ENCODE peak calls at places on chromosomes 6 and 20, in ten cellular contexts. V is KBM-7; T is amniotic epithelial cell; M is neural crest cell; Z is stimulated activated naive B cell treated with anti-CD40 and anti-IgM and Interleukin-4, amounts not matched to agents 10 μg/mL and 1 μg/mL and 100 μg/mL, for 72 hours; R is kidney; O is effector CD4-positive, alpha-beta T cell; Q is EL; F is activated CD8-positive, alpha-beta memory T cell treated with anti-CD3 and anti-CD28 coated beads for 1 hour; S is NCI-H2171 treated with DMSO at 0.1 percent for 48 hours. C is an unnamed sample.

GRCh38 chr6:16148498-16148897 is 19.6 kb downstream of the MYLIP start:
- DNase-seq in V (no peak), T (no peak), M (no peak), Z (no peak), R (peak; percentile 82), O (no peak), Q (no peak), F (no peak), S (no peak), C (peak; percentile 78)

GRCh38 chr20:40442181-40442963 is 246.7 kb downstream of the MAFB start:
- DNase-seq in V (peak; percentile 1), T (no peak), M (no peak), Z (no peak), R (no peak), O (no peak), Q (no peak), F (no peak), S (no peak), C (peak; percentile 20)

GRCh38 chr6:133682506-133683290 is 206.2 kb upstream of the TCF21 start:
- DNase-seq in V (no peak), T (no peak), M (no peak), Z (no peak), R (no peak), O (no peak), Q (no peak), F (no peak), S (no peak), C (no peak)

GRCh38 chr20:57391439-57392129 is 388 bp downstream of the RBM38 start:
- DNase-seq in V (no peak), T (no peak), M (no peak), Z (no peak), R (peak; percentile 84), O (no peak), Q (no peak), F (no peak), S (peak; percentile 17), C (peak; percentile 64)

GRCh38 chr6:79526897-79527296 is 10.3 kb downstream of the LCA5 start:
- DNase-seq in V (no peak), T (no peak), M (no peak), Z (no peak), R (no peak), O (no peak), Q (no peak), F (no peak), S (no peak), C (peak; percentile 18)

GRCh38 chr20:38134427-38135281 is 30.4 kb downstream of the TGM2 start:
- DNase-seq in V (peak; percentile 50), T (peak; percentile 72), M (no peak), Z (no peak), R (peak; percentile 81), O (no peak), Q (peak; percentile 87), F (no peak), S (no peak), C (peak; percentile 9)

GRCh38 chr6:56594699-56595098 is 48.0 kb downstream of the DST start:
- DNase-seq in V (no peak), T (no peak), M (no peak), Z (no peak), R (no peak), O (no peak), Q (no peak), F (no peak), S (peak; percentile 6), C (peak; percentile 69)

GRCh38 chr20:49412254-49412653 is 70.2 kb downstream of the KCNB1 start:
- DNase-seq in V (no peak), T (no peak), M (no peak), Z (no peak), R (no peak), O (no peak), Q (no peak), F (no peak), S (no peak), C (no peak)

GRCh38 chr6:133396630-133397335 is 155.6 kb downstream of the EYA4 start:
- DNase-seq in V (no peak), T (no peak), M (no peak), Z (no peak), R (no peak), O (no peak), Q (no peak), F (no peak), S (no peak), C (no peak)

GRCh38 chr20:17556842-17557674 is 12.8 kb upstream of the DSTN start:
- DNase-seq in V (no peak), T (no peak), M (no peak), Z (no peak), R (peak; percentile 88), O (no peak), Q (peak; percentile 57), F (no peak), S (peak; percentile 92), C (peak; percentile 78)

GRCh38 chr6:144710207-144710606 is 425.1 kb downstream of the UTRN start:
- DNase-seq in V (no peak), T (peak; percentile 80), M (no peak), Z (no peak), R (no peak), O (no peak), Q (peak; percentile 94), F (no peak), S (no peak), C (peak; percentile 83)

GRCh38 chr20:11502051-11502450 is 415.6 kb upstream of the BTBD3 start:
- DNase-seq in V (no peak), T (peak; percentile 34), M (no peak), Z (no peak), R (no peak), O (no peak), Q (peak; percentile 10), F (no peak), S (no peak), C (no peak)

GRCh38 chr6:2732503-2733089 is 18.1 kb downstream of the MYLK4 start:
- DNase-seq in V (no peak), T (no peak), M (no peak), Z (no peak), R (no peak), O (no peak), Q (no peak), F (no peak), S (no peak), C (no peak)

GRCh38 chr20:36312724-36313441 is 6.7 kb downstream of the DLGAP4 start:
- DNase-seq in V (no peak), T (no peak), M (no peak), Z (no peak), R (no peak), O (no peak), Q (no peak), F (no peak), S (no peak), C (no peak)

GRCh38 chr20:59776626-59777320 is 156.7 kb downstream of the SYCP2 start:
- DNase-seq in V (no peak), T (no peak), M (no peak), Z (no peak), R (no peak), O (no peak), Q (no peak), F (no peak), S (no peak), C (no peak)

GRCh38 chr20:63316502-63316921 is 23.5 kb downstream of the COL20A1 start:
- DNase-seq in V (no peak), T (no peak), M (no peak), Z (no peak), R (peak; percentile 64), O (no peak), Q (no peak), F (no peak), S (no peak), C (no peak)

GRCh38 chr6:75349262-75349984 is 64.8 kb upstream of the TMEM30A start:
- DNase-seq in V (peak; percentile 34), T (peak; percentile 37), M (peak; percentile 40), Z (no peak), R (no peak), O (no peak), Q (peak; percentile 43), F (no peak), S (no peak), C (peak; percentile 85)

GRCh38 chr20:1946762-1947534 is 46.9 kb downstream of the PDYN start:
- DNase-seq in V (no peak), T (peak; percentile 75), M (peak; percentile 11), Z (no peak), R (no peak), O (no peak), Q (peak; percentile 16), F (no peak), S (peak; percentile 94), C (peak; percentile 88)

GRCh38 chr20:59775221-59776055 is 158.0 kb downstream of the SYCP2 start:
- DNase-seq in V (no peak), T (no peak), M (no peak), Z (no peak), R (no peak), O (no peak), Q (no peak), F (no peak), S (no peak), C (no peak)

GRCh38 chr20:36792422-36792821 is 18.9 kb upstream of the DSN1 start:
- DNase-seq in V (peak; percentile 29), T (peak; percentile 62), M (no peak), Z (peak; percentile 11), R (peak; percentile 87), O (no peak), Q (peak; percentile 73), F (no peak), S (peak; percentile 69), C (peak; percentile 32)

GRCh38 chr20:3068986-3069900 is 2.2 kb upstream of the OXT start:
- DNase-seq in V (no peak), T (peak; percentile 54), M (no peak), Z (no peak), R (peak; percentile 55), O (no peak), Q (peak; percentile 57), F (no peak), S (no peak), C (peak; percentile 72)

GRCh38 chr6:100518588-100518987 is 53.9 kb upstream of the SIM1 start:
- DNase-seq in V (no peak), T (no peak), M (no peak), Z (no peak), R (no peak), O (no peak), Q (no peak), F (no peak), S (no peak), C (peak; percentile 90)

GRCh38 chr6:14743465-14744211 is 502.2 kb upstream of the JARID2 start:
- DNase-seq in V (no peak), T (peak; percentile 99), M (no peak), Z (no peak), R (peak; percentile 82), O (no peak), Q (peak; percentile 98), F (peak; percentile 19), S (no peak), C (peak; percentile 15)

GRCh38 chr6:82442320-82442719 is 78.7 kb downstream of the TPBG start:
- DNase-seq in V (no peak), T (no peak), M (no peak), Z (no peak), R (no peak), O (no peak), Q (no peak), F (no peak), S (no peak), C (no peak)

GRCh38 chr6:29082457-29082856 is 4.7 kb downstream of the OR2B3 start:
- DNase-seq in V (no peak), T (no peak), M (no peak), Z (no peak), R (no peak), O (no peak), Q (no peak), F (no peak), S (no peak), C (no peak)

GRCh38 chr6:169236988-169237387 is 16.7 kb downstream of the THBS2 start:
- DNase-seq in V (no peak), T (no peak), M (no peak), Z (no peak), R (peak; percentile 54), O (no peak), Q (no peak), F (no peak), S (no peak), C (no peak)